ENCODE peak calls at places on chromosomes 16 and 17, in ten cellular contexts. I is WTC11; A is naive thymus-derived CD4-positive, alpha-beta T cell; T is activated CD4-positive, alpha-beta T cell treated with anti-CD3 and anti-CD28 coated beads, Interleukin-2, amount 50 U/mL, for 48 hours; L is stimulated activated CD4-positive, alpha-beta T cell treated with anti-CD3 and anti-CD28 coated beads, Interleukin-15, amount 100 ng/mL, for 48 hours; C is NCI-H2081; E is HS-5; V is CD8-positive, alpha-beta T cell; X is left ventricle myocardium superior; W is aorta. N is an unnamed sample.
A peak's percentile ranks its signal among the peaks of the same experiment; 100 is the strongest.

GRCh38 chr17:31582151-31582907 is 190.9 kb downstream of the RAB11FIP4 start:
- DNase-seq in I (no peak), A (no peak), T (no peak), L (no peak), C (no peak), E (no peak), V (no peak), X (peak; percentile 71), W (peak; percentile 88), N (peak; percentile 80)

GRCh38 chr16:53518550-53519416 is 15.8 kb upstream of the AKTIP start:
- DNase-seq in I (no peak), A (peak; percentile 86), T (peak; percentile 78), L (peak; percentile 64), C (no peak), E (no peak), V (peak; percentile 57), X (no peak), W (no peak), N (peak; percentile 80)

GRCh38 chr16:84340305-84341040 is 27.9 kb upstream of the ATP2C2 start:
- DNase-seq in I (no peak), A (no peak), T (no peak), L (no peak), C (no peak), E (no peak), V (no peak), X (no peak), W (peak; percentile 66), N (no peak)

GRCh38 chr17:72390675-72391501 is 270.1 kb downstream of the SOX9 start:
- DNase-seq in I (no peak), A (no peak), T (no peak), L (no peak), C (no peak), E (peak; percentile 71), V (no peak), X (no peak), W (no peak), N (no peak)

GRCh38 chr17:67784364-67785121 is 40.8 kb upstream of the BPTF start:
- DNase-seq in I (no peak), A (no peak), T (no peak), L (no peak), C (no peak), E (no peak), V (no peak), X (no peak), W (no peak), N (no peak)

GRCh38 chr16:79895053-79895916 is 294.7 kb upstream of the MAF start:
- DNase-seq in I (no peak), A (no peak), T (no peak), L (no peak), C (no peak), E (no peak), V (no peak), X (no peak), W (no peak), N (no peak)

GRCh38 chr17:385195-385835 is 32.7 kb upstream of the RPH3AL start:
- DNase-seq in I (peak; percentile 63), A (no peak), T (peak; percentile 26), L (no peak), C (no peak), E (no peak), V (peak; percentile 14), X (peak; percentile 83), W (peak; percentile 86), N (peak; percentile 51)

GRCh38 chr16:4752351-4753100 is 14.4 kb downstream of the ZNF500 start:
- DNase-seq in I (no peak), A (no peak), T (no peak), L (no peak), C (no peak), E (no peak), V (no peak), X (no peak), W (no peak), N (no peak)

GRCh38 chr16:1745181-1745899 is 26.0 kb downstream of the NME3 start:
- DNase-seq in I (no peak), A (no peak), T (no peak), L (no peak), C (no peak), E (peak; percentile 35), V (no peak), X (no peak), W (no peak), N (no peak)

GRCh38 chr17:18314059-18314730 is 599 bp downstream of the TOP3A start:
- DNase-seq in I (no peak), A (peak; percentile 15), T (peak; percentile 15), L (no peak), C (no peak), E (no peak), V (no peak), X (no peak), W (peak; percentile 68), N (no peak)

GRCh38 chr17:1769826-1770477 is 8.1 kb downstream of the SERPINF1 start:
- DNase-seq in I (peak; percentile 65), A (peak; percentile 21), T (no peak), L (no peak), C (peak; percentile 53), E (no peak), V (peak; percentile 26), X (no peak), W (no peak), N (no peak)

GRCh38 chr16:69941251-69942098 is 9.7 kb upstream of the CLEC18A start:
- DNase-seq in I (no peak), A (no peak), T (no peak), L (no peak), C (no peak), E (no peak), V (no peak), X (peak; percentile 22), W (peak; percentile 74), N (no peak)